ENCODE peak calls at places on chromosomes 2 and 18, in five cellular contexts. Z, T, Q, L and R are unnamed samples.

GRCh38 chr2:1893856-1894255 is 149.5 kb upstream of the PXDN start:
- DNase-seq in Z (no peak), T (no peak), Q (no peak), L (no peak), R (no peak)

GRCh38 chr18:49447810-49448745 is 12.4 kb downstream of the DYM start:
- DNase-seq in Z (peak; percentile 12), T (no peak), Q (peak; percentile 53), L (peak; percentile 63), R (peak; percentile 41)

GRCh38 chr2:54107903-54108615 is 7.4 kb upstream of the ACYP2 start:
- DNase-seq in Z (no peak), T (no peak), Q (no peak), L (peak; percentile 33), R (no peak)

GRCh38 chr18:60910534-60910933 is 422.7 kb upstream of the CDH20 start:
- DNase-seq in Z (no peak), T (no peak), Q (no peak), L (no peak), R (no peak)

GRCh38 chr2:62787381-62787780 is 81.9 kb downstream of the EHBP1 start:
- DNase-seq in Z (no peak), T (no peak), Q (peak; percentile 69), L (peak; percentile 20), R (peak; percentile 10)

GRCh38 chr18:48563027-48563426 is 24.2 kb downstream of the CTIF start:
- DNase-seq in Z (peak; percentile 13), T (peak; percentile 38), Q (peak; percentile 79), L (peak; percentile 73), R (peak; percentile 77)

GRCh38 chr2:206494061-206494460 is 50.7 kb downstream of the ADAM23 start:
- DNase-seq in Z (no peak), T (no peak), Q (no peak), L (no peak), R (no peak)

GRCh38 chr2:80548469-80548868 is 243.9 kb upstream of the LRRTM1 start:
- DNase-seq in Z (no peak), T (no peak), Q (no peak), L (no peak), R (no peak)

DNA sequence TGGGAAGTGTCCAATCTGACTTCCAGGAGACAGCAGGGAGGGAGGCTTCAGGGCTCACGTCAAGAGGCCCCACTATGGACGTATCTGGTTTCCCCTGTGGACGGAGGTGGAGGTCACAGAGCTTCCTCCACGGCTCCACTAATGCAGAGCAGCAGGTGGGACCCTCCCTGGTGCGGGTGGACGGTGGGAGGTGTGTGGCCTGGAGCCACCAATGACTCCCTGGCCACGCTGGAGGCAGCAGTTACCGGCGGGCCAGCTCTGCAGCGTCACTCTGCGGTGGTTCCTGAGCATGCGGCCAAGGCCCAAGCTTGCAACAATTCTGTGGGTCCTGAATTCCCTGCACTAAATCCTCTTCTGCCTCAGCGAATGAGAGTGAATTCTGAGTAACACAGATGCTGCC is 9.0 kb downstream of the CRACDL start:
- DNase-seq in Z (no peak), T (no peak), Q (no peak), L (no peak), R (no peak)
- TF ChIP-seq CTCF in Z (no peak), T (no peak), Q (no peak), L (no peak), R (no peak)

GRCh38 chr2:219442206-219443015 is 7.8 kb downstream of the SPEG start:
- DNase-seq in Z (no peak), T (peak; percentile 64), Q (no peak), L (no peak), R (no peak)

GRCh38 chr2:219440388-219441256 is 6.0 kb downstream of the SPEG start:
- DNase-seq in Z (no peak), T (no peak), Q (no peak), L (peak; percentile 54), R (no peak)

GRCh38 chr2:219443016-219443696 is 8.5 kb downstream of the SPEG start:
- DNase-seq in Z (no peak), T (peak; percentile 66), Q (no peak), L (peak; percentile 27), R (no peak)

GRCh38 chr2:219443697-219444023 is 9.0 kb downstream of the SPEG start:
- DNase-seq in Z (no peak), T (peak; percentile 65), Q (no peak), L (no peak), R (no peak)

DNA sequence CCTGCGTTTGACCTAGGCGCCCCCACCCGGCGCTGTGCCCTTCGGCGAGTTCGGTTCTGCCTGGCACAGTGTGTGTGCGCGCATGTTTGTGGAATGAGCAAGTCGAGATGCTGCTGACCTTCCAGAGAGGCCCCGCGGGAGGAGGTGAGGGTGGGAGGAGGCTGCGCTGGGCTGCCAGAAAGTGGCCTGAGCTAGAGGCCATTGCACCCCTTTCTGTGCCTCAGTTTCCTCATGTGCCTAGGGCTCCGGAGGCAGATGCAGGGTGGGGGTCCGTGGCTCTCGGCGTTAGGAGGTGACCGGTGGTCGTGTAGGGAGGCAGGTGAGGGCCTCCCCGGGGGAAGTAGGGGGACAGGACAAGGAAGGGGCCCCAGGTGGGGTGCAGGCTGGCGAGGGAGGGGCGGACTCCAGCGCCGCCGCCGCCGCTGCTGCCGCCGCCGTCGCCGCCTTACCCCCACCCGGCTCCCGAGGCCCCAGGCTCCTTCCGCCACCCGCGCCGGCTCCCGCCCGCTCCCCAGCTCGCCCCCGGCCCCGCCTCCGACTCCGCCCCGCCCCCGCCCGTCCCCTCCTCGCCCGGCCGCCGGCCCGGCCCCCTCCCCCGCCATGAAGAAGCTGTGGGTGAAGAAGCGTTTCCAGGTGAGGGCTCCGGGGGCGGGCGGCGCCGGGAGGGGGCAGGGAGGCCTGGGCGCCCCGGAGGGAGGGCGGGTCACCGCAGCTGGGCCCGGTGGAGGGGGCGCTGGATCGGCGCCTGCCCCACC is 7.0 kb downstream of the SPEG start:
- DNase-seq in Z (peak; percentile 64), T (peak; percentile 88), Q (no peak), L (no peak), R (no peak)
- H3K4me3 ChIP-seq in Z (peak overlapping the region; percentile 90), T (peak overlapping the region; percentile 85), Q (peak overlapping the region; percentile 41), L (peak overlapping the region; percentile 63), R (peak overlapping the region; percentile 49)

GRCh38 chr2:219284501-219285347 is 5.6 kb downstream of the DNAJB2 start:
- DNase-seq in Z (no peak), T (no peak), Q (no peak), L (no peak), R (no peak)
- H3K27ac ChIP-seq in Z (peak overlapping the region; percentile 21), T (peak overlapping the region; percentile 67), Q (no peak overlapping the region), L (no peak overlapping the region), R (no peak overlapping the region)

GRCh38 chr18:12059334-12060181 is 34.1 kb upstream of the ANKRD62 start:
- DNase-seq in Z (no peak), T (no peak), Q (no peak), L (no peak), R (no peak)

GRCh38 chr18:12057419-12058039 is 36.1 kb upstream of the ANKRD62 start:
- DNase-seq in Z (no peak), T (no peak), Q (no peak), L (no peak), R (no peak)

GRCh38 chr18:12062974-12063373 is 30.7 kb upstream of the ANKRD62 start:
- DNase-seq in Z (no peak), T (no peak), Q (no peak), L (no peak), R (no peak)

GRCh38 chr18:12061685-12062084 is 32.0 kb upstream of the ANKRD62 start:
- DNase-seq in Z (no peak), T (no peak), Q (no peak), L (no peak), R (no peak)

GRCh38 chr18:12060182-12060870 is 33.3 kb upstream of the ANKRD62 start:
- DNase-seq in Z (peak; percentile 21), T (no peak), Q (no peak), L (no peak), R (no peak)
- TF ChIP-seq CTCF in Z (no peak), T (no peak), Q (no peak), L (peak; percentile 23), R (peak; percentile 39)

DNA sequence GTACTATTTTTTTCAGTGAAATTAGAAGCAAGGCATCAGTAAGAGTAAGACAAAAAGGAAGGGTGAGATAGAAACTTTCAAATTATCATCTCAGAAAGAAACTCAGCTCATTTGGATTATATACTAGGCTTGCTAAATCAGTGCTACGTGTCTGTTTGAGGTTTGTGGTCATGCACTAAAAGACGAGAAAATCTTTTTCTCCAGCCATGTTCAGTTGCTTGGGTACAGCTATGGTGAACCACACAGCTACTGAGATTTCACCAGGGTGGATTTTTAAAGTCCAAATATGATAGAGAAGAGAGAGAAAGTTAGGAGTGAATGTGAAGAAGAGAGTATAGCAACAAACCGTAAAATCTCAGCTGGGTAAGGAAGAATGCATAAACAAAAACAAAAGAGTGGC is 161.6 kb downstream of the PTH2R start:
- DNase-seq in Z (no peak), T (no peak), Q (no peak), L (no peak), R (no peak)
- H3K4me3 ChIP-seq in Z (no peak overlapping the region), T (no peak overlapping the region), Q (no peak overlapping the region), L (no peak overlapping the region), R (no peak overlapping the region)

DNA sequence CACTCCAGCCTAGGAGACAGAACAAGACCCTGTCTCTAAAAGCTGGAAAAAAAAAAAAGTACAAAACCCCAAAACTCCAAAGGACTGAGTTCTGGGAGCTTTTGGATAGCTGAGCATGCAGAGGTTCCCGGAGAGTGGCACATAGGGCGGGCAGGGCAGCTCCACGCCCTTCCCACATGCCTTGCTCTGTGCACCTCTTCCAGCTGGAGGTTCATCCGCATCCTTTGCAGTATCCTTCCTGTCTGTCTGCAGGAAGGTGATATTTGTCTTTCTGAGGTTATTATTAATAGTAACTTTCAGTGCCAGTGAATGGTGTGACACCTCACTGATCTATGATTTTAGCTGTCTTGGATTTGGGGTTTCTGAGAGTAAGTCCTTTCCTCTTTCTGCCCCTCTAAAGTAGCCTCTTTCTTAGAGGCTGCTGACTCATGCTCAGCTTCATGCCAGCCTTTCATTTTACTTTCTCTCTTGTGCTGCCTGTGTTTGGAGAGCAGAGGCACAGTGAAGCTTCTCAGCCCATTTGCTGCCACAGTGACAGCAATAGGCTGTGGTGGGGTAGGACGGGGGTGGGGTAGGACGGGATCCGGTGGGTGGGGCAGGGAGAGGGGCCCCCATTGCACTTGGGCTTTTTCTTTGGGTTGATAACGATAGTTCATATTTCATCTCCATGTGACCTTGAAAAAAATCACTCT is 70.4 kb downstream of the INPP4A start:
- DNase-seq in Z (no peak), T (peak; percentile 59), Q (peak; percentile 18), L (peak; percentile 15), R (peak; percentile 35)
- H3K27ac ChIP-seq in Z (peak overlapping the region; percentile 82), T (no peak overlapping the region), Q (no peak overlapping the region), L (no peak overlapping the region), R (no peak overlapping the region)

GRCh38 chr2:64881037-64881492 is 108.1 kb upstream of the SLC1A4 start:
- DNase-seq in Z (no peak), T (peak; percentile 20), Q (no peak), L (no peak), R (no peak)

GRCh38 chr2:64880193-64880951 is 108.8 kb upstream of the SLC1A4 start:
- DNase-seq in Z (no peak), T (peak; percentile 37), Q (no peak), L (no peak), R (no peak)

GRCh38 chr2:64875368-64875767 is 113.8 kb upstream of the SLC1A4 start:
- DNase-seq in Z (no peak), T (no peak), Q (no peak), L (no peak), R (no peak)

GRCh38 chr2:64876137-64876647 is 113.0 kb upstream of the SLC1A4 start:
- DNase-seq in Z (peak; percentile 59), T (peak; percentile 76), Q (peak; percentile 77), L (peak; percentile 91), R (peak; percentile 50)

DNA sequence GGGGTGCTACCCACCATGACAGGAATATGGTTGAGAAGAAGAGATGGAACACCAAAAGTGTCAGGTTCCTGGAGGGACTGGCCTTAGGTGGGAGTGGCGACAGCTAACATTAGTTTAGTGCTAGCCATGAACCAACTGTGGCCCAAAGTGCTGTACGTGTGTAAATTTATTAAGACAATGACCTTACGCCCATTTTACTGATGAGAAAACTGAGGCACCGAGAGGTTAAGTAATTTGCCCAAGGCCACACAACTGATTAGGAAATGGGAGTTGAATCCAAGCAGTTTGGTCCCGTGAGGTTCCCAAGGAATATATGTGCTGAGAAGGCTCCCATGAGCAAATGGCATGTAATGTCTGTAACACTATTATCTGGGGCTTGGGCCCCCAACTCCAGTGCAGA is 109.5 kb upstream of the SLC1A4 start:
- DNase-seq in Z (no peak), T (no peak), Q (no peak), L (no peak), R (no peak)
- TF ChIP-seq CTCF in Z (no peak), T (no peak), Q (no peak), L (no peak), R (no peak)